ENCODE peak calls at places on chromosome 14, in seven cellular contexts. F is HFFc6, L is fibroblast of mammary gland, B is fibroblast of the aortic adventitia, V is astrocyte of the spinal cord, E is AG04450, R is choroid plexus epithelial cell. H is an unnamed sample.

GRCh38 chr14:34935552-34935951 is 47.2 kb upstream of the SRP54 start:
- DNase-seq in L (no peak), E (no peak), B (no peak), F (no peak), V (no peak), R (no peak), H (no peak)

GRCh38 chr14:104384776-104385071 is 194.8 kb upstream of the C14orf180 start:
- DNase-seq in L (no peak), R (no peak), V (no peak), B (no peak), F (no peak), E (no peak), H (no peak)

GRCh38 chr14:103033744-103034143 is 23.6 kb downstream of the CDC42BPB start:
- DNase-seq in E (no peak), R (no peak), L (no peak), B (no peak), F (no peak), V (no peak), H (no peak)

GRCh38 chr14:22614240-22614799 is 16.2 kb downstream of the ABHD4 start:
- DNase-seq in F (peak; percentile 97), R (peak; percentile 98), L (peak; percentile 83), B (peak; percentile 94), E (peak; percentile 84), V (peak; percentile 96), H (no peak)

GRCh38 chr14:82067221-82067620 is 533.6 kb upstream of the SEL1L start:
- DNase-seq in L (no peak), R (no peak), B (no peak), F (no peak), E (no peak), V (no peak), H (no peak)

GRCh38 chr14:88868558-88869159 is 44.2 kb downstream of the TTC8 start:
- DNase-seq in R (peak; percentile 52), V (peak; percentile 21), B (peak; percentile 34), F (peak; percentile 37), L (peak; percentile 38), E (no peak), H (no peak)

GRCh38 chr14:60171690-60172089 is 6.5 kb upstream of the DHRS7 start:
- DNase-seq in E (no peak), V (no peak), L (no peak), B (no peak), R (no peak), F (no peak), H (no peak)

GRCh38 chr14:95531473-95531872 is 3.4 kb upstream of the GLRX5 start:
- DNase-seq in V (peak; percentile 79), E (peak; percentile 92), F (peak; percentile 74), R (peak; percentile 93), B (peak; percentile 84), L (peak; percentile 95), H (no peak)

GRCh38 chr14:75257241-75257640 is 21.4 kb upstream of the FOS start:
- DNase-seq in L (peak; percentile 56), F (no peak), R (no peak), B (no peak), V (no peak), E (no peak), H (no peak)

GRCh38 chr14:80475074-80475473 is 263.8 kb upstream of the DIO2 start:
- DNase-seq in L (peak; percentile 45), V (peak; percentile 27), B (peak; percentile 22), E (no peak), F (peak; percentile 50), R (peak; percentile 39), H (no peak)

GRCh38 chr14:52190532-52190931 is 77.0 kb upstream of the PTGDR start:
- DNase-seq in E (no peak), B (no peak), R (no peak), L (peak; percentile 8), F (no peak), V (no peak), H (no peak)

GRCh38 chr14:104676694-104677505 is 12.5 kb upstream of the INF2 start:
- DNase-seq in E (no peak), B (no peak), R (peak; percentile 31), F (no peak), L (no peak), V (no peak), H (no peak)

GRCh38 chr14:93980464-93981201 is 4.3 kb upstream of the ASB2 start:
- DNase-seq in B (no peak), V (peak; percentile 69), L (peak; percentile 29), R (peak; percentile 47), E (peak; percentile 42), F (no peak), H (no peak)

GRCh38 chr14:95953111-95953724 is 76.6 kb downstream of the TUNAR start:
- DNase-seq in B (peak; percentile 4), F (no peak), E (no peak), L (peak; percentile 1), V (no peak), R (peak; percentile 6), H (no peak)

GRCh38 chr14:82635931-82636330 is 1102.3 kb upstream of the SEL1L start:
- DNase-seq in E (no peak), R (no peak), L (no peak), V (no peak), B (no peak), F (no peak), H (no peak)

GRCh38 chr14:94395900-94396574 is 7.6 kb upstream of the SERPINA1 start:
- DNase-seq in F (no peak), V (no peak), B (no peak), R (no peak), L (no peak), E (no peak), H (no peak)

GRCh38 chr14:79161576-79161975 is 991.4 kb downstream of the NRXN3 start:
- DNase-seq in V (peak; percentile 49), E (peak; percentile 3), F (no peak), R (peak; percentile 63), B (peak; percentile 9), L (peak; percentile 40), H (no peak)

GRCh38 chr14:74251546-74252030 is 12.3 kb downstream of the VSX2 start:
- DNase-seq in L (peak; percentile 76), E (peak; percentile 34), R (peak; percentile 89), B (peak; percentile 84), F (peak; percentile 58), V (peak; percentile 68), H (peak; percentile 53)

GRCh38 chr14:64465208-64465821 is at the start of gene AKAP5:
- DNase-seq in E (no peak), B (no peak), R (peak; percentile 31), F (no peak), V (peak; percentile 23), L (no peak), H (peak; percentile 42)

GRCh38 chr14:91352101-91352500 is 65.5 kb downstream of the CCDC88C start:
- DNase-seq in F (no peak), B (peak; percentile 22), V (peak; percentile 47), R (peak; percentile 16), E (no peak), L (peak; percentile 12), H (no peak)

GRCh38 chr14:29584992-29585391 is 342.7 kb downstream of the PRKD1 start:
- DNase-seq in L (peak; percentile 59), R (peak; percentile 98), F (peak; percentile 82), V (peak; percentile 83), E (peak; percentile 78), B (peak; percentile 80), H (no peak)

GRCh38 chr14:79967001-79967400 is 244.3 kb downstream of the DIO2 start:
- DNase-seq in L (peak; percentile 65), F (no peak), V (peak; percentile 13), E (no peak), B (no peak), R (peak; percentile 46), H (no peak)

GRCh38 chr14:104116544-104117340 is 21.6 kb upstream of the KIF26A start:
- DNase-seq in V (no peak), F (no peak), E (no peak), B (no peak), R (no peak), L (no peak), H (no peak)

GRCh38 chr14:71328183-71328582 is 420.9 kb downstream of the PCNX1 start:
- DNase-seq in B (no peak), R (no peak), V (no peak), E (no peak), L (no peak), F (no peak), H (no peak)

GRCh38 chr14:24139272-24139934 is 2.0 kb downstream of the EMC9 start:
- DNase-seq in E (no peak), V (no peak), R (no peak), B (no peak), F (no peak), L (no peak), H (no peak)
- TF ChIP-seq CTCF in E (no peak), V (no peak), R (no peak), B (no peak), F (no peak), L (no peak), H (no peak)

GRCh38 chr14:50342211-50343080 is 30.3 kb downstream of the DMAC2L start:
- DNase-seq in V (peak; percentile 75), F (peak; percentile 74), B (peak; percentile 64), R (peak; percentile 88), E (no peak), L (peak; percentile 79), H (peak; percentile 64)
- TF ChIP-seq CTCF in V (peak; percentile 54), F (peak; percentile 49), B (peak; percentile 19), R (peak; percentile 48), E (peak; percentile 21), L (peak; percentile 31), H (no peak)

DNA sequence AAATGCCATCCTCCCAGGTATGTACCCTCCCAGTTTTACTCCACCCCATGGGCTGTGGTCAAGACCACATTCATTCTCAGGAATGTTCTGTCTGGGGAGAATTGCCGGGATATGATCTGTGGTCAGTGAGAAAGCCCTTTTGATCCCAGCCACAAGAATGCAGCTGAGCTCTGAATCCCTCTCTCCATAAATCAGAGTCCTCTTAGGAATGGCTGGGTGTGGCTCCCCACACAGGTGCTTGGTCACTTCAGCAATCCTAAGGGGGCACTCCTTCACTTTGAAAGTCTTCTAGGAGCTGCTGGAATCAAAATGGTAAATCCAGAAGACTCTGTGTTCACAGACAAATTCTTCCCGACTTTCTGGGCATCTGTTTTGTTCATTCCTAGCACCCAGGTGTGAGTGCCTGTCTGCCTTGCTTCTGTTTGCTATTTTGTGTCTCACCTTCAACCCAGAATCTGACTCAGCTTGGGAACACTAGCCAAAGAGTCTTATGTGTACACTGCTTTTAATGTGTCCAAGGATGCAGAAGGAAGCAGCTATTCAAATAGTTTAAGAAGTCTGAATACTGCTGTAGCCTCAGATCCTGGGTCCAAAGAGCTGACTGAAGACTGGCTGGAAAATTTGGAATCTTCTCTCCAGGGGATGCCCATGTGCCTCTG is 144.6 kb upstream of the CDKN3 start:
- DNase-seq in L (peak; percentile 69), R (peak; percentile 78), F (peak; percentile 78), V (peak; percentile 91), B (peak; percentile 77), E (peak; percentile 15), H (no peak)
- TF ChIP-seq CTCF in L (no peak), R (no peak), F (no peak), V (no peak), B (no peak), E (no peak), H (no peak)

DNA sequence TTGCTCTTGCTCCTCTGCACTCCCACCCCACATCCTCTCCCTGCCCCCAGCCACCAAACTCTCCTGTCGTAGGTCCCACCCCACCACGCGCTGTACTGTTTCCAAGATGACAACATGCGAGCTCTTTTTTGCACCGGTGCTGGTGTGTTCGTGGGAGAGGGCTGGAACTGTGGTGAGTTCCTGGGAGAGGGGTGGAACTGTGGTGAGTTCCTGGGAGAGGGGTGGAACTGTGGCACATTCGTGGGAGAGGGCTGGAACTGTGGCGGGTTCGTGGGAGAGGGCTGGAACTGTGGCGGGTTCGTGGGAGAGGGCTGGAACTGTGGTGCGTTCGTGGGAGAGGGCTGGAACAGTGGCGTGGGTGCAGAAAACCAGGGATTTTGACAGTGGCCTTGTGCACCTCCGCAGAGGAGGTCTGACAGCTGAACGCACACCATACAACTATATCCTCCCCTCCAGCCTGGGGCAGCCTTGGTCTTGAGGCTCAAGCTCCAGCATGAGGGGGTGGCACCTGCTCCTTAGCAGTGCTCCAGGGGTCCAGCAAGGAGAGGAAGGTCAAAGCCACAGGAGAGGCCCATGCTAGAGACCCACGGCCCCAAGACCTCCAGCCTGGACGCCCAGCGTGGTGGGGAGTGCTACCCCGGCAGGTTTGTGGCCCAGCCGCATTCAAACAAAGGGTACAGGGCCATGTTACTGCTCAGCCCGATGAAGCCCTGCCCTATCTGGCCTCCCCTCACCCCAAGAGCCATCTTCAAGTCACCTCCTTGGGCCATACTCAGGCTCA is 50.1 kb downstream of the ACTN1 start:
- DNase-seq in R (no peak), B (no peak), L (no peak), E (no peak), F (no peak), V (no peak), H (no peak)
- TF ChIP-seq CTCF in R (no peak), B (no peak), L (no peak), E (no peak), F (no peak), V (no peak), H (no peak)